ENCODE peak calls at places on chromosomes 12 and 14, in four cellular contexts. I is mesothelial cell of epicardium, N is right lobe of liver, J is DMS153. S is an unnamed sample.

GRCh38 chr12:50772470-50772869 is 8.6 kb downstream of the ATF1 start:
- DNase-seq in I (no peak), J (no peak), N (no peak), S (no peak)

GRCh38 chr14:89618821-89619551 is 202.0 kb upstream of the FOXN3 start:
- DNase-seq in N (peak), J (no peak), I (peak), S (peak)

GRCh38 chr12:40224439-40225291 is at the start of gene LRRK2:
- DNase-seq in N (peak), I (peak), J (no peak), S (peak)

GRCh38 chr12:116130431-116130830 is 147.1 kb downstream of the MED13L start:
- DNase-seq in J (no peak), N (no peak), I (no peak), S (no peak)

GRCh38 chr14:44898547-44898946 is 63.2 kb downstream of the KLHL28 start:
- DNase-seq in N (no peak), J (no peak), I (no peak), S (no peak)

GRCh38 chr14:68088463-68088862 is 268.9 kb downstream of the RAD51B start:
- DNase-seq in I (no peak), J (peak), N (no peak), S (no peak)

GRCh38 chr14:55581011-55581806 is 1.2 kb downstream of the KTN1 start:
- DNase-seq in I (peak), J (no peak), N (peak), S (peak)

GRCh38 chr12:51205350-51205749 is 12.5 kb downstream of the POU6F1 start:
- DNase-seq in J (no peak), I (no peak), N (no peak), S (no peak)

GRCh38 chr14:101187816-101188570 is 284.5 kb upstream of the RTL1 start:
- DNase-seq in J (no peak), N (peak), I (peak), S (no peak)

GRCh38 chr12:75476076-75476475 is 4.5 kb upstream of the GLIPR1 start:
- DNase-seq in N (no peak), I (no peak), J (no peak), S (no peak)

GRCh38 chr14:102233081-102233480 is 71.9 kb downstream of the MOK start:
- DNase-seq in N (no peak), J (no peak), I (no peak), S (no peak)

GRCh38 chr14:74221741-74222140 is 17.5 kb upstream of the VSX2 start:
- DNase-seq in J (no peak), I (no peak), N (no peak), S (no peak)

GRCh38 chr14:77498120-77498979 is at the start of gene ISM2:
- DNase-seq in J (no peak), I (peak), N (no peak), S (peak)

GRCh38 chr12:16347391-16348298 is at the start of gene MGST1:
- DNase-seq in I (peak), N (peak), J (peak), S (no peak)

GRCh38 chr14:106681161-106681955 is 1155.0 kb downstream of the TMEM121 start:
- DNase-seq in N (no peak), I (no peak), J (no peak), S (no peak)